ENCODE peak calls at places on chromosomes 16 and 17, in six cellular contexts. One of them, this sample, is unnamed.

GRCh38 chr16:67028555-67029248 is at the start of gene CBFB:
- DNase-seq in GOT3: peak
- DNase-seq in hypothalamus: peak
- DNase-seq in fibroblast of the conjunctiva: peak
- DNase-seq in cerebellar cortex: peak
- DNase-seq in activated gamma-delta T cell treated with Interleukin-2 at 50 U/mL for 16 hours: peak
- DNase-seq in this sample: peak

GRCh38 chr16:47460301-47460754 is 535 bp downstream of the ITFG1 start:
- DNase-seq in activated gamma-delta T cell treated with Interleukin-2 at 50 U/mL for 16 hours: no peak
- DNase-seq in hypothalamus: no peak
- DNase-seq in GOT3: no peak
- DNase-seq in fibroblast of the conjunctiva: no peak
- DNase-seq in cerebellar cortex: no peak
- DNase-seq in this sample: no peak

GRCh38 chr16:30761427-30761927 is 385 bp downstream of the CFAP119 start:
- DNase-seq in hypothalamus: no peak
- DNase-seq in activated gamma-delta T cell treated with Interleukin-2 at 50 U/mL for 16 hours: peak
- DNase-seq in GOT3: no peak
- DNase-seq in fibroblast of the conjunctiva: no peak
- DNase-seq in cerebellar cortex: no peak
- DNase-seq in this sample: no peak

GRCh38 chr17:58537266-58537665 is 22.8 kb upstream of the MTMR4 start:
- DNase-seq in activated gamma-delta T cell treated with Interleukin-2 at 50 U/mL for 16 hours: no peak
- DNase-seq in fibroblast of the conjunctiva: no peak
- DNase-seq in GOT3: no peak
- DNase-seq in cerebellar cortex: no peak
- DNase-seq in hypothalamus: no peak
- DNase-seq in this sample: no peak

GRCh38 chr17:72822358-72823023 is 270.0 kb downstream of the SLC39A11 start:
- DNase-seq in cerebellar cortex: no peak
- DNase-seq in hypothalamus: no peak
- DNase-seq in activated gamma-delta T cell treated with Interleukin-2 at 50 U/mL for 16 hours: no peak
- DNase-seq in GOT3: no peak
- DNase-seq in fibroblast of the conjunctiva: no peak
- DNase-seq in this sample: no peak

GRCh38 chr17:37239690-37240344 is 136.0 kb upstream of the C17orf78 start:
- DNase-seq in fibroblast of the conjunctiva: peak
- DNase-seq in hypothalamus: no peak
- DNase-seq in activated gamma-delta T cell treated with Interleukin-2 at 50 U/mL for 16 hours: no peak
- DNase-seq in GOT3: no peak
- DNase-seq in cerebellar cortex: peak
- DNase-seq in this sample: peak

GRCh38 chr17:75061055-75061438 is 14.0 kb downstream of the KCTD2 start:
- DNase-seq in activated gamma-delta T cell treated with Interleukin-2 at 50 U/mL for 16 hours: no peak
- DNase-seq in hypothalamus: no peak
- DNase-seq in GOT3: no peak
- DNase-seq in cerebellar cortex: no peak
- DNase-seq in fibroblast of the conjunctiva: no peak
- DNase-seq in this sample: no peak

GRCh38 chr17:66172706-66173223 is 19.2 kb downstream of the CEP112 start:
- DNase-seq in hypothalamus: no peak
- DNase-seq in GOT3: no peak
- DNase-seq in fibroblast of the conjunctiva: no peak
- DNase-seq in cerebellar cortex: no peak
- DNase-seq in activated gamma-delta T cell treated with Interleukin-2 at 50 U/mL for 16 hours: no peak
- DNase-seq in this sample: no peak

GRCh38 chr17:40561871-40562611 is 3.2 kb downstream of the CCR7 start:
- DNase-seq in activated gamma-delta T cell treated with Interleukin-2 at 50 U/mL for 16 hours: peak
- DNase-seq in GOT3: no peak
- DNase-seq in fibroblast of the conjunctiva: no peak
- DNase-seq in hypothalamus: no peak
- DNase-seq in cerebellar cortex: no peak
- DNase-seq in this sample: no peak

GRCh38 chr17:12918132-12918531 is 99.7 kb downstream of the ELAC2 start:
- DNase-seq in hypothalamus: no peak
- DNase-seq in fibroblast of the conjunctiva: no peak
- DNase-seq in cerebellar cortex: peak
- DNase-seq in GOT3: no peak
- DNase-seq in activated gamma-delta T cell treated with Interleukin-2 at 50 U/mL for 16 hours: no peak
- DNase-seq in this sample: peak

GRCh38 chr17:79356839-79357447 is 253.9 kb downstream of the RBFOX3 start:
- DNase-seq in hypothalamus: no peak
- DNase-seq in activated gamma-delta T cell treated with Interleukin-2 at 50 U/mL for 16 hours: no peak
- DNase-seq in cerebellar cortex: no peak
- DNase-seq in fibroblast of the conjunctiva: no peak
- DNase-seq in GOT3: no peak
- DNase-seq in this sample: no peak

GRCh38 chr17:75808905-75809621 is 24.5 kb downstream of the UNK start:
- DNase-seq in hypothalamus: no peak
- DNase-seq in fibroblast of the conjunctiva: no peak
- DNase-seq in cerebellar cortex: peak
- DNase-seq in GOT3: no peak
- DNase-seq in activated gamma-delta T cell treated with Interleukin-2 at 50 U/mL for 16 hours: no peak
- DNase-seq in this sample: peak

GRCh38 chr17:40312893-40313659 is 4.1 kb downstream of the RARA start:
- DNase-seq in cerebellar cortex: no peak
- DNase-seq in GOT3: no peak
- DNase-seq in activated gamma-delta T cell treated with Interleukin-2 at 50 U/mL for 16 hours: no peak
- DNase-seq in hypothalamus: no peak
- DNase-seq in fibroblast of the conjunctiva: no peak
- DNase-seq in this sample: no peak

GRCh38 chr17:4616456-4616855 is 25.0 kb downstream of the ALOX15 start:
- DNase-seq in GOT3: no peak
- DNase-seq in fibroblast of the conjunctiva: no peak
- DNase-seq in cerebellar cortex: no peak
- DNase-seq in hypothalamus: no peak
- DNase-seq in activated gamma-delta T cell treated with Interleukin-2 at 50 U/mL for 16 hours: no peak
- DNase-seq in this sample: no peak

GRCh38 chr17:78829477-78829876 is 11.1 kb downstream of the USP36 start:
- DNase-seq in hypothalamus: no peak
- DNase-seq in GOT3: no peak
- DNase-seq in activated gamma-delta T cell treated with Interleukin-2 at 50 U/mL for 16 hours: no peak
- DNase-seq in fibroblast of the conjunctiva: no peak
- DNase-seq in cerebellar cortex: no peak
- DNase-seq in this sample: no peak

GRCh38 chr17:82536220-82537201 is 17.0 kb downstream of the FOXK2 start:
- DNase-seq in hypothalamus: no peak
- DNase-seq in cerebellar cortex: no peak
- DNase-seq in GOT3: no peak
- DNase-seq in fibroblast of the conjunctiva: peak
- DNase-seq in activated gamma-delta T cell treated with Interleukin-2 at 50 U/mL for 16 hours: no peak
- DNase-seq in this sample: no peak

GRCh38 chr17:38400286-38400685 is 28.0 kb upstream of the ARHGAP23 start:
- DNase-seq in hypothalamus: no peak
- DNase-seq in GOT3: no peak
- DNase-seq in activated gamma-delta T cell treated with Interleukin-2 at 50 U/mL for 16 hours: no peak
- DNase-seq in fibroblast of the conjunctiva: no peak
- DNase-seq in cerebellar cortex: no peak
- DNase-seq in this sample: no peak

GRCh38 chr16:85480727-85481101 is 132.4 kb upstream of the GSE1 start:
- DNase-seq in cerebellar cortex: no peak
- DNase-seq in GOT3: no peak
- DNase-seq in activated gamma-delta T cell treated with Interleukin-2 at 50 U/mL for 16 hours: no peak
- DNase-seq in fibroblast of the conjunctiva: no peak
- DNase-seq in hypothalamus: no peak
- DNase-seq in this sample: no peak

GRCh38 chr17:75288784-75289121 is 480 bp downstream of the SLC25A19 start:
- DNase-seq in activated gamma-delta T cell treated with Interleukin-2 at 50 U/mL for 16 hours: no peak
- DNase-seq in cerebellar cortex: no peak
- DNase-seq in fibroblast of the conjunctiva: no peak
- DNase-seq in hypothalamus: no peak
- DNase-seq in GOT3: no peak
- DNase-seq in this sample: no peak

GRCh38 chr17:443109-443508 is 90.5 kb upstream of the RPH3AL start:
- DNase-seq in hypothalamus: no peak
- DNase-seq in cerebellar cortex: no peak
- DNase-seq in fibroblast of the conjunctiva: no peak
- DNase-seq in activated gamma-delta T cell treated with Interleukin-2 at 50 U/mL for 16 hours: no peak
- DNase-seq in GOT3: no peak
- DNase-seq in this sample: no peak

GRCh38 chr16:31083556-31083955 is 5.2 kb downstream of the PRSS53 start:
- DNase-seq in GOT3: no peak
- DNase-seq in cerebellar cortex: no peak
- DNase-seq in hypothalamus: no peak
- DNase-seq in activated gamma-delta T cell treated with Interleukin-2 at 50 U/mL for 16 hours: no peak
- DNase-seq in fibroblast of the conjunctiva: no peak
- DNase-seq in this sample: no peak

GRCh38 chr16:80372341-80372740 is 168.5 kb upstream of the DYNLRB2 start:
- DNase-seq in GOT3: no peak
- DNase-seq in hypothalamus: no peak
- DNase-seq in cerebellar cortex: no peak
- DNase-seq in activated gamma-delta T cell treated with Interleukin-2 at 50 U/mL for 16 hours: no peak
- DNase-seq in fibroblast of the conjunctiva: no peak
- DNase-seq in this sample: no peak

GRCh38 chr17:199806-200603 is 18.6 kb upstream of the DOC2B start:
- DNase-seq in activated gamma-delta T cell treated with Interleukin-2 at 50 U/mL for 16 hours: no peak
- DNase-seq in GOT3: no peak
- DNase-seq in fibroblast of the conjunctiva: no peak
- DNase-seq in cerebellar cortex: no peak
- DNase-seq in hypothalamus: no peak
- DNase-seq in this sample: no peak

GRCh38 chr17:73645050-73645871 is 1.0 kb upstream of the SDK2 start:
- DNase-seq in activated gamma-delta T cell treated with Interleukin-2 at 50 U/mL for 16 hours: peak
- DNase-seq in cerebellar cortex: peak
- DNase-seq in hypothalamus: peak
- DNase-seq in fibroblast of the conjunctiva: no peak
- DNase-seq in GOT3: no peak
- DNase-seq in this sample: peak

GRCh38 chr16:11835891-11836652 is 15.3 kb downstream of the RSL1D1 start:
- DNase-seq in cerebellar cortex: peak
- DNase-seq in fibroblast of the conjunctiva: peak
- DNase-seq in GOT3: no peak
- DNase-seq in hypothalamus: no peak
- DNase-seq in activated gamma-delta T cell treated with Interleukin-2 at 50 U/mL for 16 hours: no peak
- DNase-seq in this sample: peak

GRCh38 chr17:48830840-48831548 is at the start of gene CALCOCO2:
- DNase-seq in hypothalamus: peak
- DNase-seq in activated gamma-delta T cell treated with Interleukin-2 at 50 U/mL for 16 hours: peak
- DNase-seq in cerebellar cortex: peak
- DNase-seq in fibroblast of the conjunctiva: peak
- DNase-seq in GOT3: peak
- DNase-seq in this sample: peak

GRCh38 chr16:20956319-20956718 is 55.7 kb downstream of the LYRM1 start:
- DNase-seq in hypothalamus: no peak
- DNase-seq in cerebellar cortex: no peak
- DNase-seq in fibroblast of the conjunctiva: peak
- DNase-seq in activated gamma-delta T cell treated with Interleukin-2 at 50 U/mL for 16 hours: no peak
- DNase-seq in GOT3: no peak
- DNase-seq in this sample: no peak

GRCh38 chr16:84995666-84996065 is 15.7 kb downstream of the ZDHHC7 start:
- DNase-seq in activated gamma-delta T cell treated with Interleukin-2 at 50 U/mL for 16 hours: no peak
- DNase-seq in fibroblast of the conjunctiva: no peak
- DNase-seq in GOT3: no peak
- DNase-seq in cerebellar cortex: no peak
- DNase-seq in hypothalamus: no peak
- DNase-seq in this sample: no peak

GRCh38 chr17:751269-752001 is 629 bp downstream of the GEMIN4 start:
- DNase-seq in cerebellar cortex: no peak
- DNase-seq in activated gamma-delta T cell treated with Interleukin-2 at 50 U/mL for 16 hours: peak
- DNase-seq in GOT3: no peak
- DNase-seq in hypothalamus: no peak
- DNase-seq in fibroblast of the conjunctiva: no peak
- DNase-seq in this sample: no peak

GRCh38 chr17:12686486-12686885 is 20.8 kb downstream of the MYOCD start:
- DNase-seq in hypothalamus: no peak
- DNase-seq in GOT3: no peak
- DNase-seq in activated gamma-delta T cell treated with Interleukin-2 at 50 U/mL for 16 hours: no peak
- DNase-seq in cerebellar cortex: no peak
- DNase-seq in fibroblast of the conjunctiva: no peak
- DNase-seq in this sample: no peak

GRCh38 chr17:82613283-82614094 is 34.8 kb downstream of the WDR45B start:
- DNase-seq in fibroblast of the conjunctiva: no peak
- DNase-seq in activated gamma-delta T cell treated with Interleukin-2 at 50 U/mL for 16 hours: no peak
- DNase-seq in cerebellar cortex: no peak
- DNase-seq in GOT3: no peak
- DNase-seq in hypothalamus: no peak
- DNase-seq in this sample: no peak

GRCh38 chr17:50944054-50944901 is 78.1 kb upstream of the TOB1 start:
- DNase-seq in GOT3: no peak
- DNase-seq in hypothalamus: peak
- DNase-seq in fibroblast of the conjunctiva: no peak
- DNase-seq in activated gamma-delta T cell treated with Interleukin-2 at 50 U/mL for 16 hours: peak
- DNase-seq in cerebellar cortex: no peak
- DNase-seq in this sample: no peak